ENCODE peak calls at places on chromosomes 11 and 22, in six cellular contexts. V is fibroblast of lung, L is T-cell, O is NCI-H1930, D is kidney tubule cell, Q is Ammon's horn. Z is an unnamed sample.

GRCh38 chr11:129013737-129014475 is 71.2 kb upstream of the TP53AIP1 start:
- DNase-seq in L (no peak), O (no peak), V (no peak), Q (no peak), D (no peak), Z (no peak)

GRCh38 chr11:6362185-6362867 is 27.9 kb upstream of the SMPD1 start:
- DNase-seq in V (no peak), Q (no peak), L (no peak), O (no peak), D (peak), Z (no peak)

GRCh38 chr11:63939351-63939920 is 634 bp downstream of the NAA40 start:
- DNase-seq in V (peak), Q (no peak), L (no peak), D (peak), O (no peak), Z (no peak)

GRCh38 chr11:86696004-86696403 is 23.6 kb upstream of the ME3 start:
- DNase-seq in Q (no peak), O (no peak), D (peak), L (no peak), V (peak), Z (peak)

GRCh38 chr11:38315151-38315550 is 1717.1 kb upstream of the RAG2 start:
- DNase-seq in L (no peak), V (no peak), O (no peak), Q (no peak), D (no peak), Z (no peak)

GRCh38 chr22:48250286-48250895 is 1487.9 kb downstream of the TBC1D22A start:
- DNase-seq in O (no peak), L (no peak), Q (no peak), V (no peak), D (no peak), Z (no peak)

GRCh38 chr11:71933141-71933933 is 4.5 kb downstream of the RNF121 start:
- DNase-seq in D (peak), O (no peak), Q (no peak), V (no peak), L (no peak), Z (no peak)

GRCh38 chr11:122882809-122883681 is 486 bp downstream of the JHY start:
- DNase-seq in O (no peak), D (peak), V (no peak), Q (peak), L (peak), Z (peak)

GRCh38 chr22:30940655-30941362 is 27.8 kb downstream of the MORC2 start:
- DNase-seq in V (no peak), D (no peak), L (peak), Q (no peak), O (no peak), Z (no peak)

GRCh38 chr11:34594603-34595002 is 26.3 kb upstream of the EHF start:
- DNase-seq in D (no peak), Q (no peak), O (no peak), V (no peak), L (no peak), Z (no peak)

GRCh38 chr11:17421781-17422180 is 33.3 kb upstream of the KCNJ11 start:
- DNase-seq in V (no peak), Q (no peak), D (no peak), L (no peak), O (no peak), Z (no peak)

GRCh38 chr11:113546757-113547507 is 71.7 kb upstream of the DRD2 start:
- DNase-seq in O (no peak), Q (no peak), V (peak), D (peak), L (no peak), Z (peak)

GRCh38 chr11:12997168-12997567 is 11.9 kb upstream of the RASSF10 start:
- DNase-seq in D (no peak), Q (no peak), O (no peak), L (no peak), V (no peak), Z (no peak)

GRCh38 chr11:61054927-61055562 is 47.2 kb upstream of the CD5 start:
- DNase-seq in V (no peak), O (no peak), D (no peak), L (no peak), Q (no peak), Z (no peak)

GRCh38 chr11:34948721-34949120 is 32.3 kb downstream of the PDHX start:
- DNase-seq in V (peak), O (no peak), L (no peak), D (no peak), Q (peak), Z (no peak)

GRCh38 chr11:82458777-82459176 is 274.9 kb downstream of the FAM181B start:
- DNase-seq in Q (no peak), O (no peak), D (no peak), V (no peak), L (no peak), Z (no peak)

GRCh38 chr22:49106136-49106930 is 721.3 kb downstream of the BRD1 start:
- DNase-seq in Q (no peak), L (no peak), D (no peak), V (no peak), O (no peak), Z (no peak)

GRCh38 chr11:126914166-126914565 is 86.4 kb downstream of the KIRREL3 start:
- DNase-seq in O (no peak), L (no peak), V (no peak), Q (no peak), D (no peak), Z (no peak)

GRCh38 chr11:2509481-2510001 is 64.7 kb downstream of the KCNQ1 start:
- DNase-seq in Q (peak), O (no peak), L (no peak), V (no peak), D (no peak), Z (no peak)

GRCh38 chr22:42808516-42808915 is 48.6 kb downstream of the ARFGAP3 start:
- DNase-seq in D (no peak), Q (no peak), V (no peak), L (no peak), O (no peak), Z (no peak)

GRCh38 chr11:75740681-75741080 is 23.0 kb downstream of the MOGAT2 start:
- DNase-seq in L (no peak), D (no peak), O (no peak), Q (no peak), V (no peak), Z (no peak)

GRCh38 chr22:46443850-46444389 is 93.5 kb downstream of the CELSR1 start:
- DNase-seq in O (no peak), L (no peak), V (no peak), Q (no peak), D (peak), Z (no peak)

GRCh38 chr11:102709211-102709980 is 3.8 kb upstream of the MMP27 start:
- DNase-seq in O (no peak), D (no peak), V (no peak), L (no peak), Q (no peak), Z (no peak)

GRCh38 chr22:32199341-32199740 is 5.5 kb downstream of the RFPL2 start:
- DNase-seq in D (no peak), V (no peak), O (no peak), L (no peak), Q (no peak), Z (no peak)

GRCh38 chr11:47607380-47607779 is 13.2 kb upstream of the C1QTNF4 start:
- DNase-seq in O (no peak), Q (no peak), D (peak), V (peak), L (no peak), Z (no peak)

GRCh38 chr22:45212306-45212709 is 28.4 kb downstream of the KIAA0930 start:
- DNase-seq in Q (peak), L (no peak), V (peak), O (no peak), D (peak), Z (peak)

GRCh38 chr11:118907051-118907748 is 18.5 kb downstream of the BCL9L start:
- DNase-seq in D (peak), V (peak), Q (peak), L (peak), O (peak), Z (peak)